ENCODE peak calls at places on chromosomes 7 and 10, in ten cellular contexts. B, U, I, E, W, H, O, T, L and N are unnamed samples.

GRCh38 chr10:102038410-102038809 is 17.6 kb downstream of the ARMH3 start:
- DNase-seq in B (no peak), U (no peak), I (no peak), E (no peak), W (no peak), H (no peak), O (no peak), T (no peak), L (no peak), N (no peak)

GRCh38 chr10:44853148-44853734 is 57.9 kb upstream of the TMEM72 start:
- DNase-seq in B (peak), U (no peak), I (peak), E (no peak), W (no peak), H (no peak), O (peak), T (peak), L (no peak), N (no peak)

GRCh38 chr7:133971658-133972057 is 155.5 kb upstream of the LRGUK start:
- DNase-seq in B (no peak), U (no peak), I (no peak), E (no peak), W (no peak), H (no peak), O (no peak), T (no peak), L (no peak), N (no peak)

GRCh38 chr10:86451604-86451960 is 70.0 kb downstream of the WAPL start:
- DNase-seq in B (no peak), U (no peak), I (no peak), E (no peak), W (peak), H (no peak), O (no peak), T (no peak), L (no peak), N (no peak)

GRCh38 chr10:75935650-75936400 is 504.4 kb downstream of the LRMDA start:
- DNase-seq in B (no peak), U (no peak), I (no peak), E (no peak), W (no peak), H (no peak), O (no peak), T (no peak), L (no peak), N (no peak)

GRCh38 chr7:19754521-19755116 is 18.8 kb downstream of the TMEM196 start:
- DNase-seq in B (peak), U (no peak), I (no peak), E (no peak), W (peak), H (no peak), O (peak), T (peak), L (no peak), N (no peak)

GRCh38 chr10:21813944-21814343 is 189.6 kb downstream of the DNAJC1 start:
- DNase-seq in B (no peak), U (no peak), I (no peak), E (no peak), W (no peak), H (no peak), O (no peak), T (no peak), L (no peak), N (no peak)

GRCh38 chr7:74134117-74134539 is 40.0 kb upstream of the EIF4H start:
- DNase-seq in B (peak), U (no peak), I (no peak), E (no peak), W (no peak), H (no peak), O (no peak), T (no peak), L (no peak), N (no peak)

GRCh38 chr10:76719021-76719420 is 918.6 kb downstream of the KCNMA1 start:
- DNase-seq in B (no peak), U (no peak), I (no peak), E (no peak), W (no peak), H (no peak), O (no peak), T (no peak), L (no peak), N (no peak)

GRCh38 chr10:1177936-1178335 is 121.8 kb downstream of the WDR37 start:
- DNase-seq in B (no peak), U (no peak), I (no peak), E (no peak), W (no peak), H (no peak), O (no peak), T (no peak), L (no peak), N (no peak)

GRCh38 chr7:151081170-151082101 is 827 bp upstream of the FASTK start:
- DNase-seq in B (no peak), U (peak), I (no peak), E (no peak), W (no peak), H (peak), O (peak), T (no peak), L (no peak), N (no peak)

DNA sequence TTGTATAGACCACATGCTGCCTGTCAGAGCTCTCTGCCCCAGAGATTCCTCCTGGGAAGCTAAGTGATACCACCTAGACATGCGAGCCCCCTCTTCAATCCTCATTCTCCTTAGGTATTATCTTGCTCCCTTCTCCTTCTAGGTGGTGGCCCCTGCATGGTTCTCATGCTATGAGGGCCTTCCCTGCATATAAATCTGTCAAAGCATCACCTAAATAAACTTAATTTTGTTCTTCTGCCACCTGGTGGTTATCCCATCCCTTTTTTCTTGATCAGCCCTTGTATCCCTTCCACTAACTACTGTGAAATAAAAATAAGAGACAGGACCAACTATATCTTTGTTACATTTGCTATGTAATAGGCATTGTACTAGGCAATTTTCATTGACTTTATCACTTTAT is 242.1 kb downstream of the CDC14C start:
- DNase-seq in B (no peak), U (no peak), I (no peak), E (no peak), W (no peak), H (no peak), O (peak), T (peak), L (no peak), N (no peak)
- TF ChIP-seq CTCF in B (no peak), U (no peak), I (no peak), E (no peak), W (peak), H (no peak), O (no peak), T (no peak), L (no peak), N (no peak)

GRCh38 chr10:103851261-103851660 is 4.1 kb downstream of the SH3PXD2A start:
- DNase-seq in B (no peak), U (no peak), I (no peak), E (no peak), W (no peak), H (no peak), O (no peak), T (no peak), L (no peak), N (no peak)

GRCh38 chr10:103849212-103849877 is 6.0 kb downstream of the SH3PXD2A start:
- DNase-seq in B (no peak), U (no peak), I (no peak), E (no peak), W (no peak), H (no peak), O (no peak), T (no peak), L (no peak), N (peak)

GRCh38 chr10:103849880-103850571 is 5.3 kb downstream of the SH3PXD2A start:
- DNase-seq in B (peak), U (no peak), I (no peak), E (no peak), W (peak), H (peak), O (peak), T (peak), L (no peak), N (no peak)

GRCh38 chr10:103852189-103852711 is 3.1 kb downstream of the SH3PXD2A start:
- DNase-seq in B (peak), U (no peak), I (no peak), E (no peak), W (no peak), H (peak), O (peak), T (peak), L (no peak), N (peak)

DNA sequence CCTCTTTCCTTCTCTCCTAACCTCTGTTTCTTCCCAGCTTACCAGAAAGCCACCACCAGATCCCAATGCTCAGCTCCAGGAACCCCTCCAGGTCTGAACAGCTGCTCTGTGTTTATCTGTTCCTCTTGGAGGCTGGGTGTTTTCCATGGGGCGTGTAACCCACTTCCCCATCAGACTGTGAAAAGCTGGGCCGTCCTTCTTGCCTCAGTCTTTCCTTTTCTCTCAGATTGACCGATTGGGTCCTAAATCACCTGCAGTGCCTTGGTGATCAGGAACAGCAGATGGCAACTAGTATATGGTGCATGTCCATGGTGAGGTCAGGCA is 4.8 kb downstream of the SH3PXD2A start:
- DNase-seq in B (peak), U (no peak), I (no peak), E (no peak), W (no peak), H (no peak), O (no peak), T (no peak), L (no peak), N (no peak)
- H3K4me3 ChIP-seq in B (peak), U (no peak), I (no peak), E (peak), W (no peak), H (peak), O (no peak), T (no peak), L (no peak), N (no peak)

DNA sequence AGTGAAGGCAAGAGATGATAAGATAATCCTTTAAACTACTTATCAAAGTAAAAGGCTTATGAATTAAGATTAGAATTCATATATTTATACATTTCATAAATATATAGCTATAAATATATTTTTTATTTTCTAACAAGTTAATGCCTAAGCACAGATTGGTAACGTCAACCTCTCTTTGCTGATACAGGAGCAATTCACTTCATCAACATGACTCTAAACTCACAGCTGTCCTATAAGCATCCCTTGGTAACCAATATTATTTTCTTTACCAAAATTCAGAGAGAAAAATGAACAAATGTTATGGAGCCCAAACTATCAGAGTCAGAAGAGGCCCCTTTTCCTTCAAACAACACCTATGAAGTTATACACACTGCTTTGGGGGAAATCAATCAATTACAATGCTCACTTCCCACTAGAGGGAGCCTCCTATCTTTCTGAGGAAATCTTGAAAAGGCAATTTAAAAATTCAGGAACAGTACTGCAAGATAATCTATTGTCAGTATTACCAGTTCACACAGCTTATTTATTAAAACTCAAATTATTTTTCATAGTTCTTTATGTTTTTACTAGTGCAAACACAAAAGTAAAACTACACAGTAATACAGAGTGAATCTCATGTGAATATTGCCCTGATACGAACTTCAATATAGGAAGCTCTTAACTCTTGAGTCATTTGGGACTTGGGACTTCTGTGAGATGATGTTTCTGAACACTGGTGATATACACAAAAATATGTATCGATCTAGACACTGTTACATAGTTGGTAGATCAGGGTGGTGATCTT is 51.0 kb upstream of the NOBOX start:
- DNase-seq in B (peak), U (no peak), I (no peak), E (no peak), W (no peak), H (no peak), O (peak), T (peak), L (no peak), N (no peak)
- TF ChIP-seq CTCF in B (peak), U (no peak), I (no peak), E (no peak), W (peak), H (peak), O (peak), T (peak), L (no peak), N (no peak)

GRCh38 chr7:116018731-116019130 is 11.8 kb downstream of the TFEC start:
- DNase-seq in B (no peak), U (no peak), I (no peak), E (no peak), W (no peak), H (no peak), O (no peak), T (no peak), L (no peak), N (no peak)
- H3K4me3 ChIP-seq in B (no peak), U (no peak), I (no peak), E (no peak), W (no peak), H (no peak), O (no peak), T (no peak), L (no peak), N (no peak)